ENCODE peak calls at places on chromosomes 13 and 19, in seven cellular contexts. One of them, this sample, is unnamed.

GRCh38 chr19:1279782-1280341 is 4.5 kb downstream of the FAM174C start:
- DNase-seq in H54: peak
- DNase-seq in cardiac muscle cell: peak
- DNase-seq in activated T-cell treated with anti-CD3 and anti-CD28 coated beads, Interleukin-2, amount 50 U/mL, for 1 hour: peak
- DNase-seq in sciatic nerve: peak
- DNase-seq in epithelial cell of esophagus: peak
- DNase-seq in stimulated activated CD4-positive, alpha-beta T cell treated with anti-CD3 and anti-CD28 coated beads, Interleukin-15, amount 100 ng/mL, for 1 hour: peak
- DNase-seq in this sample: peak

GRCh38 chr19:41937976-41938375 is 9.7 kb upstream of the ERFL start:
- DNase-seq in H54: no peak
- DNase-seq in cardiac muscle cell: no peak
- DNase-seq in activated T-cell treated with anti-CD3 and anti-CD28 coated beads, Interleukin-2, amount 50 U/mL, for 1 hour: no peak
- DNase-seq in sciatic nerve: no peak
- DNase-seq in epithelial cell of esophagus: no peak
- DNase-seq in stimulated activated CD4-positive, alpha-beta T cell treated with anti-CD3 and anti-CD28 coated beads, Interleukin-15, amount 100 ng/mL, for 1 hour: no peak
- DNase-seq in this sample: no peak

GRCh38 chr13:106274551-106275208 is 260.8 kb downstream of the EFNB2 start:
- DNase-seq in H54: no peak
- DNase-seq in cardiac muscle cell: no peak
- DNase-seq in activated T-cell treated with anti-CD3 and anti-CD28 coated beads, Interleukin-2, amount 50 U/mL, for 1 hour: no peak
- DNase-seq in sciatic nerve: no peak
- DNase-seq in epithelial cell of esophagus: peak
- DNase-seq in stimulated activated CD4-positive, alpha-beta T cell treated with anti-CD3 and anti-CD28 coated beads, Interleukin-15, amount 100 ng/mL, for 1 hour: no peak
- DNase-seq in this sample: no peak

GRCh38 chr19:19445911-19446361 is 40.5 kb downstream of the GATAD2A start:
- DNase-seq in H54: no peak
- DNase-seq in cardiac muscle cell: no peak
- DNase-seq in activated T-cell treated with anti-CD3 and anti-CD28 coated beads, Interleukin-2, amount 50 U/mL, for 1 hour: no peak
- DNase-seq in sciatic nerve: no peak
- DNase-seq in epithelial cell of esophagus: peak
- DNase-seq in stimulated activated CD4-positive, alpha-beta T cell treated with anti-CD3 and anti-CD28 coated beads, Interleukin-15, amount 100 ng/mL, for 1 hour: no peak
- DNase-seq in this sample: no peak

GRCh38 chr13:110916671-110917142 is 1.8 kb upstream of the ANKRD10 start:
- DNase-seq in H54: no peak
- DNase-seq in cardiac muscle cell: peak
- DNase-seq in activated T-cell treated with anti-CD3 and anti-CD28 coated beads, Interleukin-2, amount 50 U/mL, for 1 hour: no peak
- DNase-seq in sciatic nerve: no peak
- DNase-seq in epithelial cell of esophagus: peak
- DNase-seq in stimulated activated CD4-positive, alpha-beta T cell treated with anti-CD3 and anti-CD28 coated beads, Interleukin-15, amount 100 ng/mL, for 1 hour: no peak
- DNase-seq in this sample: no peak

GRCh38 chr13:40794414-40795368 is 5.3 kb downstream of the SLC25A15 start:
- DNase-seq in H54: no peak
- DNase-seq in cardiac muscle cell: no peak
- DNase-seq in activated T-cell treated with anti-CD3 and anti-CD28 coated beads, Interleukin-2, amount 50 U/mL, for 1 hour: no peak
- DNase-seq in sciatic nerve: no peak
- DNase-seq in epithelial cell of esophagus: no peak
- DNase-seq in stimulated activated CD4-positive, alpha-beta T cell treated with anti-CD3 and anti-CD28 coated beads, Interleukin-15, amount 100 ng/mL, for 1 hour: no peak
- DNase-seq in this sample: no peak

GRCh38 chr19:710767-711166 is 2.0 kb downstream of the PALM start:
- DNase-seq in H54: no peak
- DNase-seq in cardiac muscle cell: no peak
- DNase-seq in activated T-cell treated with anti-CD3 and anti-CD28 coated beads, Interleukin-2, amount 50 U/mL, for 1 hour: no peak
- DNase-seq in sciatic nerve: peak
- DNase-seq in epithelial cell of esophagus: no peak
- DNase-seq in stimulated activated CD4-positive, alpha-beta T cell treated with anti-CD3 and anti-CD28 coated beads, Interleukin-15, amount 100 ng/mL, for 1 hour: no peak
- DNase-seq in this sample: no peak

GRCh38 chr19:3396881-3397265 is 30.5 kb downstream of the NFIC start:
- DNase-seq in H54: no peak
- DNase-seq in cardiac muscle cell: no peak
- DNase-seq in activated T-cell treated with anti-CD3 and anti-CD28 coated beads, Interleukin-2, amount 50 U/mL, for 1 hour: no peak
- DNase-seq in sciatic nerve: no peak
- DNase-seq in epithelial cell of esophagus: no peak
- DNase-seq in stimulated activated CD4-positive, alpha-beta T cell treated with anti-CD3 and anti-CD28 coated beads, Interleukin-15, amount 100 ng/mL, for 1 hour: no peak
- DNase-seq in this sample: no peak

GRCh38 chr13:100828226-100828625 is 153.6 kb upstream of the TMTC4 start:
- DNase-seq in H54: no peak
- DNase-seq in cardiac muscle cell: peak
- DNase-seq in activated T-cell treated with anti-CD3 and anti-CD28 coated beads, Interleukin-2, amount 50 U/mL, for 1 hour: no peak
- DNase-seq in sciatic nerve: no peak
- DNase-seq in epithelial cell of esophagus: no peak
- DNase-seq in stimulated activated CD4-positive, alpha-beta T cell treated with anti-CD3 and anti-CD28 coated beads, Interleukin-15, amount 100 ng/mL, for 1 hour: no peak
- DNase-seq in this sample: no peak

GRCh38 chr13:107734891-107735620 is 480.3 kb downstream of the LIG4 start:
- DNase-seq in H54: no peak
- DNase-seq in cardiac muscle cell: peak
- DNase-seq in activated T-cell treated with anti-CD3 and anti-CD28 coated beads, Interleukin-2, amount 50 U/mL, for 1 hour: no peak
- DNase-seq in sciatic nerve: no peak
- DNase-seq in epithelial cell of esophagus: no peak
- DNase-seq in stimulated activated CD4-positive, alpha-beta T cell treated with anti-CD3 and anti-CD28 coated beads, Interleukin-15, amount 100 ng/mL, for 1 hour: no peak
- DNase-seq in this sample: no peak

GRCh38 chr13:99003851-99004471 is 26.1 kb upstream of the DOCK9 start:
- DNase-seq in H54: no peak
- DNase-seq in cardiac muscle cell: peak
- DNase-seq in activated T-cell treated with anti-CD3 and anti-CD28 coated beads, Interleukin-2, amount 50 U/mL, for 1 hour: no peak
- DNase-seq in sciatic nerve: no peak
- DNase-seq in epithelial cell of esophagus: no peak
- DNase-seq in stimulated activated CD4-positive, alpha-beta T cell treated with anti-CD3 and anti-CD28 coated beads, Interleukin-15, amount 100 ng/mL, for 1 hour: no peak
- DNase-seq in this sample: no peak

GRCh38 chr13:51760592-51760991 is 43.4 kb downstream of the DHRS12 start:
- DNase-seq in H54: no peak
- DNase-seq in cardiac muscle cell: no peak
- DNase-seq in activated T-cell treated with anti-CD3 and anti-CD28 coated beads, Interleukin-2, amount 50 U/mL, for 1 hour: no peak
- DNase-seq in sciatic nerve: no peak
- DNase-seq in epithelial cell of esophagus: no peak
- DNase-seq in stimulated activated CD4-positive, alpha-beta T cell treated with anti-CD3 and anti-CD28 coated beads, Interleukin-15, amount 100 ng/mL, for 1 hour: no peak
- DNase-seq in this sample: no peak

GRCh38 chr13:46367622-46368327 is 19.3 kb downstream of the RUBCNL start:
- DNase-seq in H54: no peak
- DNase-seq in cardiac muscle cell: peak
- DNase-seq in activated T-cell treated with anti-CD3 and anti-CD28 coated beads, Interleukin-2, amount 50 U/mL, for 1 hour: no peak
- DNase-seq in sciatic nerve: no peak
- DNase-seq in epithelial cell of esophagus: peak
- DNase-seq in stimulated activated CD4-positive, alpha-beta T cell treated with anti-CD3 and anti-CD28 coated beads, Interleukin-15, amount 100 ng/mL, for 1 hour: no peak
- DNase-seq in this sample: no peak

GRCh38 chr13:76825415-76825814 is 60.8 kb downstream of the KCTD12 start:
- DNase-seq in H54: no peak
- DNase-seq in cardiac muscle cell: peak
- DNase-seq in activated T-cell treated with anti-CD3 and anti-CD28 coated beads, Interleukin-2, amount 50 U/mL, for 1 hour: no peak
- DNase-seq in sciatic nerve: no peak
- DNase-seq in epithelial cell of esophagus: no peak
- DNase-seq in stimulated activated CD4-positive, alpha-beta T cell treated with anti-CD3 and anti-CD28 coated beads, Interleukin-15, amount 100 ng/mL, for 1 hour: no peak
- DNase-seq in this sample: no peak

GRCh38 chr19:20787766-20788165 is 11.7 kb downstream of the ZNF66 start:
- DNase-seq in H54: no peak
- DNase-seq in cardiac muscle cell: no peak
- DNase-seq in activated T-cell treated with anti-CD3 and anti-CD28 coated beads, Interleukin-2, amount 50 U/mL, for 1 hour: no peak
- DNase-seq in sciatic nerve: no peak
- DNase-seq in epithelial cell of esophagus: no peak
- DNase-seq in stimulated activated CD4-positive, alpha-beta T cell treated with anti-CD3 and anti-CD28 coated beads, Interleukin-15, amount 100 ng/mL, for 1 hour: no peak
- DNase-seq in this sample: no peak

GRCh38 chr19:49151339-49152217 is 3.6 kb downstream of the HRC start:
- DNase-seq in H54: no peak
- DNase-seq in cardiac muscle cell: peak
- DNase-seq in activated T-cell treated with anti-CD3 and anti-CD28 coated beads, Interleukin-2, amount 50 U/mL, for 1 hour: peak
- DNase-seq in sciatic nerve: peak
- DNase-seq in epithelial cell of esophagus: peak
- DNase-seq in stimulated activated CD4-positive, alpha-beta T cell treated with anti-CD3 and anti-CD28 coated beads, Interleukin-15, amount 100 ng/mL, for 1 hour: no peak
- DNase-seq in this sample: peak

GRCh38 chr13:35530147-35530546 is 53.7 kb upstream of the MAB21L1 start:
- DNase-seq in H54: no peak
- DNase-seq in cardiac muscle cell: no peak
- DNase-seq in activated T-cell treated with anti-CD3 and anti-CD28 coated beads, Interleukin-2, amount 50 U/mL, for 1 hour: no peak
- DNase-seq in sciatic nerve: no peak
- DNase-seq in epithelial cell of esophagus: no peak
- DNase-seq in stimulated activated CD4-positive, alpha-beta T cell treated with anti-CD3 and anti-CD28 coated beads, Interleukin-15, amount 100 ng/mL, for 1 hour: no peak
- DNase-seq in this sample: no peak

GRCh38 chr19:31519216-31519615 is 170.0 kb upstream of the TSHZ3 start:
- DNase-seq in H54: no peak
- DNase-seq in cardiac muscle cell: no peak
- DNase-seq in activated T-cell treated with anti-CD3 and anti-CD28 coated beads, Interleukin-2, amount 50 U/mL, for 1 hour: no peak
- DNase-seq in sciatic nerve: no peak
- DNase-seq in epithelial cell of esophagus: no peak
- DNase-seq in stimulated activated CD4-positive, alpha-beta T cell treated with anti-CD3 and anti-CD28 coated beads, Interleukin-15, amount 100 ng/mL, for 1 hour: no peak
- DNase-seq in this sample: no peak

GRCh38 chr13:28486144-28486543 is 8.8 kb downstream of the FLT1 start:
- DNase-seq in H54: no peak
- DNase-seq in cardiac muscle cell: peak
- DNase-seq in activated T-cell treated with anti-CD3 and anti-CD28 coated beads, Interleukin-2, amount 50 U/mL, for 1 hour: no peak
- DNase-seq in sciatic nerve: no peak
- DNase-seq in epithelial cell of esophagus: no peak
- DNase-seq in stimulated activated CD4-positive, alpha-beta T cell treated with anti-CD3 and anti-CD28 coated beads, Interleukin-15, amount 100 ng/mL, for 1 hour: no peak
- DNase-seq in this sample: no peak

GRCh38 chr13:42395066-42395821 is 123.3 kb downstream of the AKAP11 start:
- DNase-seq in H54: no peak
- DNase-seq in cardiac muscle cell: no peak
- DNase-seq in activated T-cell treated with anti-CD3 and anti-CD28 coated beads, Interleukin-2, amount 50 U/mL, for 1 hour: no peak
- DNase-seq in sciatic nerve: no peak
- DNase-seq in epithelial cell of esophagus: no peak
- DNase-seq in stimulated activated CD4-positive, alpha-beta T cell treated with anti-CD3 and anti-CD28 coated beads, Interleukin-15, amount 100 ng/mL, for 1 hour: no peak
- DNase-seq in this sample: no peak

GRCh38 chr13:58960909-58961308 is 1202.8 kb downstream of the DIAPH3 start:
- DNase-seq in H54: no peak
- DNase-seq in cardiac muscle cell: peak
- DNase-seq in activated T-cell treated with anti-CD3 and anti-CD28 coated beads, Interleukin-2, amount 50 U/mL, for 1 hour: no peak
- DNase-seq in sciatic nerve: no peak
- DNase-seq in epithelial cell of esophagus: no peak
- DNase-seq in stimulated activated CD4-positive, alpha-beta T cell treated with anti-CD3 and anti-CD28 coated beads, Interleukin-15, amount 100 ng/mL, for 1 hour: no peak
- DNase-seq in this sample: no peak

GRCh38 chr13:112107289-112107688 is 40.3 kb downstream of the SOX1 start:
- DNase-seq in H54: no peak
- DNase-seq in cardiac muscle cell: no peak
- DNase-seq in activated T-cell treated with anti-CD3 and anti-CD28 coated beads, Interleukin-2, amount 50 U/mL, for 1 hour: no peak
- DNase-seq in sciatic nerve: no peak
- DNase-seq in epithelial cell of esophagus: no peak
- DNase-seq in stimulated activated CD4-positive, alpha-beta T cell treated with anti-CD3 and anti-CD28 coated beads, Interleukin-15, amount 100 ng/mL, for 1 hour: no peak
- DNase-seq in this sample: no peak

GRCh38 chr19:27672309-27673047 is 1540.5 kb downstream of the UQCRFS1 start:
- DNase-seq in H54: no peak
- DNase-seq in cardiac muscle cell: no peak
- DNase-seq in activated T-cell treated with anti-CD3 and anti-CD28 coated beads, Interleukin-2, amount 50 U/mL, for 1 hour: no peak
- DNase-seq in sciatic nerve: no peak
- DNase-seq in epithelial cell of esophagus: no peak
- DNase-seq in stimulated activated CD4-positive, alpha-beta T cell treated with anti-CD3 and anti-CD28 coated beads, Interleukin-15, amount 100 ng/mL, for 1 hour: no peak
- DNase-seq in this sample: no peak

GRCh38 chr13:112200200-112200599 is 133.3 kb downstream of the SOX1 start:
- DNase-seq in H54: no peak
- DNase-seq in cardiac muscle cell: no peak
- DNase-seq in activated T-cell treated with anti-CD3 and anti-CD28 coated beads, Interleukin-2, amount 50 U/mL, for 1 hour: no peak
- DNase-seq in sciatic nerve: no peak
- DNase-seq in epithelial cell of esophagus: no peak
- DNase-seq in stimulated activated CD4-positive, alpha-beta T cell treated with anti-CD3 and anti-CD28 coated beads, Interleukin-15, amount 100 ng/mL, for 1 hour: no peak
- DNase-seq in this sample: no peak

GRCh38 chr19:14433454-14434156 is 499 bp downstream of the PKN1 start:
- DNase-seq in H54: no peak
- DNase-seq in cardiac muscle cell: no peak
- DNase-seq in activated T-cell treated with anti-CD3 and anti-CD28 coated beads, Interleukin-2, amount 50 U/mL, for 1 hour: peak
- DNase-seq in sciatic nerve: no peak
- DNase-seq in epithelial cell of esophagus: no peak
- DNase-seq in stimulated activated CD4-positive, alpha-beta T cell treated with anti-CD3 and anti-CD28 coated beads, Interleukin-15, amount 100 ng/mL, for 1 hour: no peak
- DNase-seq in this sample: no peak

GRCh38 chr19:17125052-17125727 is 49.6 kb downstream of the MYO9B start:
- DNase-seq in H54: no peak
- DNase-seq in cardiac muscle cell: peak
- DNase-seq in activated T-cell treated with anti-CD3 and anti-CD28 coated beads, Interleukin-2, amount 50 U/mL, for 1 hour: peak
- DNase-seq in sciatic nerve: no peak
- DNase-seq in epithelial cell of esophagus: no peak
- DNase-seq in stimulated activated CD4-positive, alpha-beta T cell treated with anti-CD3 and anti-CD28 coated beads, Interleukin-15, amount 100 ng/mL, for 1 hour: no peak
- DNase-seq in this sample: no peak

GRCh38 chr19:34131100-34131499 is 41.2 kb upstream of the LSM14A start:
- DNase-seq in H54: no peak
- DNase-seq in cardiac muscle cell: no peak
- DNase-seq in activated T-cell treated with anti-CD3 and anti-CD28 coated beads, Interleukin-2, amount 50 U/mL, for 1 hour: no peak
- DNase-seq in sciatic nerve: no peak
- DNase-seq in epithelial cell of esophagus: peak
- DNase-seq in stimulated activated CD4-positive, alpha-beta T cell treated with anti-CD3 and anti-CD28 coated beads, Interleukin-15, amount 100 ng/mL, for 1 hour: no peak
- DNase-seq in this sample: no peak

GRCh38 chr19:38371081-38371480 is 3.3 kb upstream of the PSMD8 start:
- DNase-seq in H54: no peak
- DNase-seq in cardiac muscle cell: no peak
- DNase-seq in activated T-cell treated with anti-CD3 and anti-CD28 coated beads, Interleukin-2, amount 50 U/mL, for 1 hour: no peak
- DNase-seq in sciatic nerve: no peak
- DNase-seq in epithelial cell of esophagus: no peak
- DNase-seq in stimulated activated CD4-positive, alpha-beta T cell treated with anti-CD3 and anti-CD28 coated beads, Interleukin-15, amount 100 ng/mL, for 1 hour: no peak
- DNase-seq in this sample: no peak

GRCh38 chr19:51352783-51353360 is 10.9 kb upstream of the VSIG10L start:
- DNase-seq in H54: no peak
- DNase-seq in cardiac muscle cell: no peak
- DNase-seq in activated T-cell treated with anti-CD3 and anti-CD28 coated beads, Interleukin-2, amount 50 U/mL, for 1 hour: no peak
- DNase-seq in sciatic nerve: no peak
- DNase-seq in epithelial cell of esophagus: no peak
- DNase-seq in stimulated activated CD4-positive, alpha-beta T cell treated with anti-CD3 and anti-CD28 coated beads, Interleukin-15, amount 100 ng/mL, for 1 hour: no peak
- DNase-seq in this sample: no peak

GRCh38 chr19:13100871-13101589 is 1.6 kb downstream of the LYL1 start:
- DNase-seq in H54: no peak
- DNase-seq in cardiac muscle cell: no peak
- DNase-seq in activated T-cell treated with anti-CD3 and anti-CD28 coated beads, Interleukin-2, amount 50 U/mL, for 1 hour: no peak
- DNase-seq in sciatic nerve: peak
- DNase-seq in epithelial cell of esophagus: no peak
- DNase-seq in stimulated activated CD4-positive, alpha-beta T cell treated with anti-CD3 and anti-CD28 coated beads, Interleukin-15, amount 100 ng/mL, for 1 hour: no peak
- DNase-seq in this sample: no peak

GRCh38 chr19:55066107-55066709 is 3.3 kb upstream of the RDH13 start:
- DNase-seq in H54: no peak
- DNase-seq in cardiac muscle cell: no peak
- DNase-seq in activated T-cell treated with anti-CD3 and anti-CD28 coated beads, Interleukin-2, amount 50 U/mL, for 1 hour: no peak
- DNase-seq in sciatic nerve: no peak
- DNase-seq in epithelial cell of esophagus: peak
- DNase-seq in stimulated activated CD4-positive, alpha-beta T cell treated with anti-CD3 and anti-CD28 coated beads, Interleukin-15, amount 100 ng/mL, for 1 hour: no peak
- DNase-seq in this sample: no peak

GRCh38 chr19:8654591-8655339 is 24.3 kb downstream of the NFILZ start:
- DNase-seq in H54: peak
- DNase-seq in cardiac muscle cell: peak
- DNase-seq in activated T-cell treated with anti-CD3 and anti-CD28 coated beads, Interleukin-2, amount 50 U/mL, for 1 hour: peak
- DNase-seq in sciatic nerve: peak
- DNase-seq in epithelial cell of esophagus: peak
- DNase-seq in stimulated activated CD4-positive, alpha-beta T cell treated with anti-CD3 and anti-CD28 coated beads, Interleukin-15, amount 100 ng/mL, for 1 hour: peak
- DNase-seq in this sample: no peak

GRCh38 chr19:55681131-55682087 is 6.4 kb downstream of the EPN1 start:
- DNase-seq in H54: no peak
- DNase-seq in cardiac muscle cell: no peak
- DNase-seq in activated T-cell treated with anti-CD3 and anti-CD28 coated beads, Interleukin-2, amount 50 U/mL, for 1 hour: no peak
- DNase-seq in sciatic nerve: no peak
- DNase-seq in epithelial cell of esophagus: no peak
- DNase-seq in stimulated activated CD4-positive, alpha-beta T cell treated with anti-CD3 and anti-CD28 coated beads, Interleukin-15, amount 100 ng/mL, for 1 hour: no peak
- DNase-seq in this sample: no peak

GRCh38 chr13:30859326-30859725 is 46.7 kb upstream of the MEDAG start:
- DNase-seq in H54: no peak
- DNase-seq in cardiac muscle cell: no peak
- DNase-seq in activated T-cell treated with anti-CD3 and anti-CD28 coated beads, Interleukin-2, amount 50 U/mL, for 1 hour: no peak
- DNase-seq in sciatic nerve: no peak
- DNase-seq in epithelial cell of esophagus: peak
- DNase-seq in stimulated activated CD4-positive, alpha-beta T cell treated with anti-CD3 and anti-CD28 coated beads, Interleukin-15, amount 100 ng/mL, for 1 hour: no peak
- DNase-seq in this sample: no peak

GRCh38 chr19:23118400-23118799 is 1.6 kb downstream of the ZNF730 start:
- DNase-seq in H54: no peak
- DNase-seq in cardiac muscle cell: no peak
- DNase-seq in activated T-cell treated with anti-CD3 and anti-CD28 coated beads, Interleukin-2, amount 50 U/mL, for 1 hour: no peak
- DNase-seq in sciatic nerve: no peak
- DNase-seq in epithelial cell of esophagus: no peak
- DNase-seq in stimulated activated CD4-positive, alpha-beta T cell treated with anti-CD3 and anti-CD28 coated beads, Interleukin-15, amount 100 ng/mL, for 1 hour: no peak
- DNase-seq in this sample: no peak

GRCh38 chr19:10091892-10092641 is 6.0 kb downstream of the SHFL start:
- DNase-seq in H54: no peak
- DNase-seq in cardiac muscle cell: no peak
- DNase-seq in activated T-cell treated with anti-CD3 and anti-CD28 coated beads, Interleukin-2, amount 50 U/mL, for 1 hour: no peak
- DNase-seq in sciatic nerve: no peak
- DNase-seq in epithelial cell of esophagus: no peak
- DNase-seq in stimulated activated CD4-positive, alpha-beta T cell treated with anti-CD3 and anti-CD28 coated beads, Interleukin-15, amount 100 ng/mL, for 1 hour: no peak
- DNase-seq in this sample: no peak

GRCh38 chr19:10111405-10111811 is at the start of gene P2RY11:
- DNase-seq in H54: no peak
- DNase-seq in cardiac muscle cell: no peak
- DNase-seq in activated T-cell treated with anti-CD3 and anti-CD28 coated beads, Interleukin-2, amount 50 U/mL, for 1 hour: peak
- DNase-seq in sciatic nerve: no peak
- DNase-seq in epithelial cell of esophagus: no peak
- DNase-seq in stimulated activated CD4-positive, alpha-beta T cell treated with anti-CD3 and anti-CD28 coated beads, Interleukin-15, amount 100 ng/mL, for 1 hour: no peak
- DNase-seq in this sample: no peak

GRCh38 chr19:42115705-42116104 is 16.5 kb downstream of the POU2F2 start:
- DNase-seq in H54: no peak
- DNase-seq in cardiac muscle cell: no peak
- DNase-seq in activated T-cell treated with anti-CD3 and anti-CD28 coated beads, Interleukin-2, amount 50 U/mL, for 1 hour: no peak
- DNase-seq in sciatic nerve: no peak
- DNase-seq in epithelial cell of esophagus: no peak
- DNase-seq in stimulated activated CD4-positive, alpha-beta T cell treated with anti-CD3 and anti-CD28 coated beads, Interleukin-15, amount 100 ng/mL, for 1 hour: no peak
- DNase-seq in this sample: no peak

This sample was measured in NCI-H1417 treated with DMSO at 0.1 percent for 48 hours.